ENCODE peak calls at places on chromosomes 12 and 14, in six cellular contexts. Q, H, Z, T, J and O are unnamed samples.

GRCh38 chr12:28585146-28585545 is 394.9 kb downstream of the CCDC91 start:
- DNase-seq in Q (no peak), H (no peak), Z (no peak), T (no peak), J (no peak), O (no peak)

GRCh38 chr14:33315217-33315616 is 376.5 kb downstream of the NPAS3 start:
- DNase-seq in Q (no peak), H (no peak), Z (no peak), T (no peak), J (no peak), O (no peak)

GRCh38 chr12:112973712-112974305 is 4.5 kb upstream of the OAS2 start:
- DNase-seq in Q (no peak), H (no peak), Z (no peak), T (no peak), J (no peak), O (no peak)

GRCh38 chr12:128661216-128661550 is 162.6 kb downstream of the SLC15A4 start:
- DNase-seq in Q (no peak), H (no peak), Z (no peak), T (no peak), J (no peak), O (no peak)

GRCh38 chr12:98154850-98155249 is 360.5 kb upstream of the TMPO start:
- DNase-seq in Q (no peak), H (no peak), Z (no peak), T (peak), J (peak), O (no peak)

GRCh38 chr12:11545438-11546330 is 103.8 kb upstream of the ETV6 start:
- DNase-seq in Q (no peak), H (no peak), Z (no peak), T (no peak), J (no peak), O (peak)

GRCh38 chr12:103782399-103782798 is 58.6 kb downstream of the NT5DC3 start:
- DNase-seq in Q (no peak), H (peak), Z (no peak), T (no peak), J (no peak), O (no peak)

GRCh38 chr14:105848570-105848969 is 322.2 kb downstream of the TMEM121 start:
- DNase-seq in Q (no peak), H (no peak), Z (no peak), T (no peak), J (no peak), O (no peak)

GRCh38 chr12:31362759-31363415 is 36.9 kb upstream of the SINHCAF start:
- DNase-seq in Q (peak), H (no peak), Z (no peak), T (no peak), J (no peak), O (peak)

GRCh38 chr12:5506295-5506694 is 74.4 kb downstream of the NTF3 start:
- DNase-seq in Q (no peak), H (peak), Z (no peak), T (no peak), J (no peak), O (no peak)

GRCh38 chr12:18339633-18340032 is 78.3 kb downstream of the PIK3C2G start:
- DNase-seq in Q (no peak), H (no peak), Z (no peak), T (no peak), J (no peak), O (no peak)

GRCh38 chr12:65196762-65197567 is 27.6 kb downstream of the LEMD3 start:
- DNase-seq in Q (no peak), H (no peak), Z (no peak), T (no peak), J (no peak), O (no peak)

GRCh38 chr12:127785535-127785934 is 481.4 kb upstream of the TMEM132C start:
- DNase-seq in Q (no peak), H (no peak), Z (no peak), T (peak), J (no peak), O (no peak)

GRCh38 chr12:108826807-108827721 is 30.3 kb downstream of the SSH1 start:
- DNase-seq in Q (peak), H (no peak), Z (no peak), T (no peak), J (no peak), O (no peak)

GRCh38 chr14:100813291-100813690 is 12.6 kb upstream of the MEG3 start:
- DNase-seq in Q (no peak), H (no peak), Z (no peak), T (no peak), J (no peak), O (no peak)

GRCh38 chr14:103391048-103391447 is 5.8 kb downstream of the MARK3 start:
- DNase-seq in Q (no peak), H (no peak), Z (no peak), T (peak), J (peak), O (peak)

GRCh38 chr14:101595887-101596721 is 34.8 kb downstream of the DIO3 start:
- DNase-seq in Q (no peak), H (no peak), Z (no peak), T (no peak), J (no peak), O (no peak)

GRCh38 chr12:116194935-116195431 is 82.5 kb downstream of the MED13L start:
- DNase-seq in Q (no peak), H (no peak), Z (no peak), T (no peak), J (no peak), O (peak)

GRCh38 chr14:99602054-99602787 is 1.8 kb downstream of the CCDC85C start:
- DNase-seq in Q (peak), H (peak), Z (no peak), T (peak), J (no peak), O (no peak)

GRCh38 chr14:103724116-103724515 is 8.5 kb downstream of the ZFYVE21 start:
- DNase-seq in Q (no peak), H (peak), Z (peak), T (peak), J (no peak), O (no peak)

GRCh38 chr14:64266206-64266605 is 28.0 kb downstream of the ESR2 start:
- DNase-seq in Q (no peak), H (no peak), Z (no peak), T (peak), J (no peak), O (no peak)

GRCh38 chr12:88338486-88338885 is 196.4 kb downstream of the TMTC3 start:
- DNase-seq in Q (no peak), H (no peak), Z (no peak), T (no peak), J (no peak), O (no peak)

GRCh38 chr12:43151406-43152080 is 400.5 kb downstream of the ADAMTS20 start:
- DNase-seq in Q (no peak), H (no peak), Z (no peak), T (no peak), J (no peak), O (no peak)

GRCh38 chr12:6554168-6554989 is 1.5 kb downstream of the IFFO1 start:
- DNase-seq in Q (peak), H (peak), Z (peak), T (peak), J (peak), O (peak)

GRCh38 chr14:23299558-23299957 is 3.1 kb downstream of the PPP1R3E start:
- DNase-seq in Q (no peak), H (no peak), Z (no peak), T (peak), J (no peak), O (no peak)

GRCh38 chr14:104073764-104074163 is 11.7 kb upstream of the ASPG start:
- DNase-seq in Q (no peak), H (no peak), Z (no peak), T (no peak), J (no peak), O (no peak)

GRCh38 chr12:4934651-4935050 is 24.9 kb downstream of the KCNA1 start:
- DNase-seq in Q (no peak), H (no peak), Z (no peak), T (peak), J (no peak), O (no peak)

GRCh38 chr12:86723326-86723725 is 467.1 kb upstream of the MGAT4C start:
- DNase-seq in Q (no peak), H (no peak), Z (no peak), T (no peak), J (no peak), O (no peak)

GRCh38 chr12:52197371-52198231 is 5.8 kb upstream of the KRT80 start:
- DNase-seq in Q (peak), H (peak), Z (no peak), T (no peak), J (no peak), O (no peak)

GRCh38 chr14:74860899-74861733 is 14.8 kb downstream of the PROX2 start:
- DNase-seq in Q (peak), H (peak), Z (peak), T (peak), J (peak), O (peak)

GRCh38 chr14:64942531-64943111 is at the start of gene GPX2:
- DNase-seq in Q (no peak), H (no peak), Z (no peak), T (no peak), J (no peak), O (no peak)

GRCh38 chr12:80325167-80325959 is 118.7 kb upstream of the PTPRQ start:
- DNase-seq in Q (no peak), H (no peak), Z (no peak), T (no peak), J (no peak), O (no peak)

GRCh38 chr14:92323916-92324818 is 1.2 kb downstream of the SLC24A4 start:
- DNase-seq in Q (no peak), H (no peak), Z (no peak), T (no peak), J (no peak), O (no peak)

GRCh38 chr12:53221203-53222076 is 10.6 kb downstream of the RARG start:
- DNase-seq in Q (peak), H (peak), Z (no peak), T (peak), J (peak), O (peak)

GRCh38 chr12:21296751-21297406 is 37.8 kb downstream of the SLCO1A2 start:
- DNase-seq in Q (no peak), H (no peak), Z (no peak), T (peak), J (no peak), O (peak)

GRCh38 chr14:102200690-102201368 is 61.1 kb downstream of the WDR20 start:
- DNase-seq in Q (no peak), H (peak), Z (no peak), T (no peak), J (no peak), O (no peak)

GRCh38 chr12:113246478-113247122 is 25.3 kb downstream of the TPCN1 start:
- DNase-seq in Q (no peak), H (no peak), Z (no peak), T (no peak), J (peak), O (no peak)

DNA sequence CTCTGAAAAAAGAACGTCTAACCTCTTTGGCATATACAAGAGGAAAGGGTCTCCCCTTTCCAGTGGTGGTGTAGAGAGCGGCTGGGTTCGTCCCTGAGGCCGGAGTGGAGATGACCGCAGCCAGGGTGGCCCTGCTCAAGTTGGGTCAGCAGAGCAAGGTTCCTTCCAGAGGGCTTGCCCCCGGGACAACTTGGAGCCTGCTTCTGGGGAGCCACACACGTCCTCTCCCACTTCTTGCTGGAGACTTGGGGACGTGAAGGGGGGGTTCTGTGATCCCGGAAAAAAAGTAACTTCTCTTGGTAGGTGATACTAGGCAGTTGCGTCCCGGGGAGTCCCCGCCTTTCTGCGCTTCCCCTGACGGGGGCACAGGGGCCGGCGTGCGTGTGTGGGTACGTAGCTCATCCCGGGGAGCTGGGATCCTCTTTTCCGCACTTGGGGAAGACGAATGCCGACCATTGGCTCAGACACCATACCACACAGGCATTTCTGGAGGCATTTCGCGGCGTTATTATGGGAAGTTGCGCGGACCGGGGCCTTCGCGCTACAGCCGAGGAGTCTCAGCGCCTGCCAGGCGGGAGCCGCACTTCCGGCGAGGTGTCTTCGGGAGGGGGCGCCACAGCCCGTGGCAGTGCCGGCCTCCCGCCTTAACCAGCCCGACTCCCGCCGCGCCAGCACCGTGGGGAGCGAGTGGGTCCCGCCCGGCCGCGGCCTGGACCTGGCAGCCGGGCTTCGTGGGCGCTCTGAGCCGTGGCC is 14.8 kb upstream of the PAX9 start:
- DNase-seq in Q (no peak), H (no peak), Z (no peak), T (no peak), J (peak), O (peak)
- TF ChIP-seq CTCF in Q (no peak), H (no peak), Z (no peak), T (no peak), J (peak), O (no peak)

GRCh38 chr12:105921872-105922669 is 216.7 kb downstream of the NUAK1 start:
- DNase-seq in Q (no peak), H (no peak), Z (no peak), T (no peak), J (no peak), O (no peak)

GRCh38 chr12:105921055-105921454 is 217.7 kb downstream of the NUAK1 start:
- DNase-seq in Q (no peak), H (no peak), Z (no peak), T (no peak), J (no peak), O (no peak)

GRCh38 chr12:105924526-105925208 is 214.1 kb downstream of the NUAK1 start:
- DNase-seq in Q (no peak), H (no peak), Z (no peak), T (no peak), J (no peak), O (no peak)

GRCh38 chr12:105920161-105920684 is 218.5 kb downstream of the NUAK1 start:
- DNase-seq in Q (no peak), H (no peak), Z (no peak), T (peak), J (no peak), O (no peak)

DNA sequence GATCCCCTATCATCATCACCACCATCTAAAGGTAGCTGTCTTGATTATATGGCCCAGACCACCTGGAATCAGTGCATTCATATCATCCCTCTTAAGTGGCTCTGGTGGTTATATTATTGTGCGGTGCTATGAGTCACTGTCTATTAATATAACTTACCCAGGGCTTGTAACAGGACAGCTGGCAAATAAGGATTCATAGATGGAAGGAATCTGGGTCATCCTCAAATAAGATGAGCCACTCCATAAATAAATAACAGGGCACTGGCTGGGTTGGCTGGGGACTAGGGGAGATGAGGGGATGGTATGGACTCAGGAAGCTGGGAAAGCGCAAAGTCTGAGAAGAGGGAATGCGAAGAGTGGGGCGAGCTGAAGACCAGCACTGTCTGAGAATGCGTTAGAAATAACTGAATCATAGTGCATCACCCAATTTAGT is 216.1 kb downstream of the NUAK1 start:
- DNase-seq in Q (no peak), H (no peak), Z (no peak), T (peak), J (no peak), O (no peak)
- TF ChIP-seq CTCF in Q (no peak), H (no peak), Z (no peak), T (no peak), J (no peak), O (no peak)

GRCh38 chr14:91317381-91318313 is 73.1 kb upstream of the GPR68 start:
- DNase-seq in Q (peak), H (peak), Z (no peak), T (no peak), J (no peak), O (peak)
- TF ChIP-seq CTCF in Q (peak), H (no peak), Z (no peak), T (no peak), J (no peak), O (peak)

DNA sequence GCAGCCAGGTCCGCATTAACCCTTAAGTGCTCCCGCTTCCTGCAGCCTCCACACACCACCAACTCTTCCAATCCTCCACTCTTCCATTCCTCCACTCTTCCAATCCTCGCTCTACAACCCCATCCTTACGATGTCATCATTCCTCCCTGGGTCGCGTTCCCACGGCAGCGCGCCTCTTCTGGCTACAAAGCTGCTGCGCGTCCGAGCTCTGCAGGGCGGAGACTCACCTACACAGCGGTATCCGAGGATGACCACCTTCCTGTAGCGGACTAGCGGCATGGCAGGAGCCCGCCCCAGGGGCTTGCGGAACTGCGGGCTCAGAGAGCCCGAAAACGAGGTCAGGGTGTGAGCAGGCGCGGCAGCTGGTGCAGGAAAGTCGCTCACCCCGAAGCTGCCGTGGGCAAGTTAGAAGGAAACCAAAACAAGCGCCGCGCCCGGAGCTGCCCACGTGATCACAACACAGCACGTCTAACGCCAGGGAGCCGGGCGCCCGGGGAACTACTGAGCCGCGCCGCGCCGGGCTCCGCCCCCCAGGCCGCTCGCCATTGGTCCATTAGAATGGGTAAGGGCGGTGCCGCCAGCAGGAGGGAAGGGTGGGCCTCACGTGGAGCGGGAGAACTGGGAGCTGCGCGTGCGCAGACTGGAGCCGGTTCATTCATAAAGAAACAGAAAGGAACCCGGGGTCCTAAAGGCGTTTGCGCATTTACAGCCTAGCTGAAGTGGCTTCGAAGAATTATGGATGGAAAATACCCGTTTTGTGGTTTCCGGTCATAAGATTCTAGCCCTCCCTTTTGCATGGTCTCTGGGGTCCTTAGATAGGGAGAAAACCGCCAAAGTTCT is at the start of gene RHEBL1:
- DNase-seq in Q (peak), H (peak), Z (peak), T (peak), J (peak), O (peak)
- TF ChIP-seq CTCF in Q (no peak), H (no peak), Z (no peak), T (peak), J (no peak), O (peak)

GRCh38 chr12:26465419-26466097 is 270.2 kb downstream of the SSPN start:
- DNase-seq in Q (no peak), H (no peak), Z (no peak), T (no peak), J (no peak), O (no peak)
- TF ChIP-seq CTCF in Q (no peak), H (no peak), Z (no peak), T (peak), J (no peak), O (no peak)

DNA sequence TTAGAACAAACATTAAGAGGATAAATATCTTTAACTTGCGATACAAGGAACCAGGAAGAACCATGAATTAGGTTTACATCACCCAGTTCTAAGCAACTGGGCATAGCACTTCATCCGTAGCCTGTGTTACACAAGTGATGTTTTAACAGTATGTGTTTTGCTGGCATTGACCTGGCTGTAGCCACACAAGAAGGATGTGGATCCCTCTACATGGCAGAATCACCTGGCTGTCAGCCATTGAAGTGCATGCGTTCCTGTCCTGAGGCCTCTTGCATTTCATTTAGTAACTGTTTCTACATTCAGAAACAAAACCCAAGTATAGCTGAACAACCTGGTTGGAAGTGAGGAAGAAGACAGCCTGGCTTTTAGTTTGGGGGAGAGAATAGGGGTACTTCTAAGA is 72.2 kb downstream of the TGFB3 start:
- DNase-seq in Q (no peak), H (no peak), Z (no peak), T (no peak), J (no peak), O (no peak)
- TF ChIP-seq CTCF in Q (no peak), H (no peak), Z (no peak), T (no peak), J (no peak), O (no peak)

GRCh38 chr14:44448816-44449411 is 58.2 kb downstream of the FSCB start:
- DNase-seq in Q (no peak), H (no peak), Z (no peak), T (no peak), J (no peak), O (no peak)

GRCh38 chr14:44449694-44450093 is 57.4 kb downstream of the FSCB start:
- DNase-seq in Q (no peak), H (no peak), Z (no peak), T (no peak), J (no peak), O (no peak)

GRCh38 chr14:44453433-44454171 is 53.5 kb downstream of the FSCB start:
- DNase-seq in Q (no peak), H (no peak), Z (no peak), T (no peak), J (no peak), O (no peak)
- TF ChIP-seq CTCF in Q (no peak), H (no peak), Z (no peak), T (no peak), J (no peak), O (no peak)

GRCh38 chr14:67674480-67675218 is at the start of gene VTI1B:
- DNase-seq in Q (peak), H (peak), Z (no peak), T (peak), J (peak), O (peak)
- TF ChIP-seq CTCF in Q (no peak), H (peak), Z (no peak), T (peak), J (no peak), O (no peak)

GRCh38 chr14:47678157-47678556 is 2.8 kb upstream of the MDGA2 start:
- DNase-seq in Q (no peak), H (no peak), Z (no peak), T (no peak), J (no peak), O (no peak)
- TF ChIP-seq CTCF in Q (no peak), H (no peak), Z (no peak), T (no peak), J (no peak), O (no peak)